ENCODE peak calls at places on chromosomes 12 and 14, in six cellular contexts. J is A549, L is HepG2, R is SK-N-SH, H is K562, Q is GM12878. Y is an unnamed sample.

GRCh38 chr12:23655112-23655511 is 294.4 kb downstream of the SOX5 start:
- DNase-seq in H (no peak), J (no peak), R (no peak), Q (no peak), L (no peak), Y (no peak)

GRCh38 chr14:90733139-90733808 is 83.0 kb downstream of the TTC7B start:
- DNase-seq in J (no peak), R (no peak), L (no peak), Q (no peak), H (no peak), Y (no peak)

GRCh38 chr14:103380719-103381377 is 4.4 kb upstream of the MARK3 start:
- DNase-seq in Q (no peak), H (no peak), L (no peak), R (no peak), J (no peak), Y (no peak)

GRCh38 chr12:96230646-96231045 is 36.5 kb downstream of the ELK3 start:
- DNase-seq in Q (no peak), H (no peak), J (no peak), R (no peak), L (no peak), Y (no peak)

GRCh38 chr12:108890208-108890607 is 10.3 kb downstream of the DAO start:
- DNase-seq in Q (no peak), H (peak; percentile 45), L (no peak), R (no peak), J (no peak), Y (peak; percentile 15)

GRCh38 chr12:18323159-18323558 is 61.8 kb downstream of the PIK3C2G start:
- DNase-seq in R (no peak), Q (no peak), L (no peak), J (no peak), H (no peak), Y (peak; percentile 52)

GRCh38 chr12:80142640-80143039 is 43.3 kb downstream of the OTOGL start:
- DNase-seq in J (no peak), R (no peak), L (no peak), Q (no peak), H (no peak), Y (no peak)

GRCh38 chr14:68789002-68789797 is 3.7 kb downstream of the ZFP36L1 start:
- DNase-seq in Q (no peak), H (peak; percentile 67), J (peak; percentile 45), R (peak; percentile 95), L (peak; percentile 75), Y (peak; percentile 74)

GRCh38 chr14:101950516-101951215 is 13.7 kb upstream of the DYNC1H1 start:
- DNase-seq in Q (no peak), J (no peak), H (no peak), L (no peak), R (no peak), Y (no peak)

GRCh38 chr14:54816450-54816849 is 86.2 kb downstream of the GCH1 start:
- DNase-seq in L (no peak), J (no peak), Q (no peak), H (no peak), R (peak; percentile 54), Y (no peak)

GRCh38 chr14:105165761-105166485 is 2.7 kb downstream of the JAG2 start:
- DNase-seq in R (no peak), Q (no peak), H (no peak), L (no peak), J (no peak), Y (no peak)

GRCh38 chr14:105168093-105168420 is 519 bp downstream of the JAG2 start:
- DNase-seq in L (no peak), J (no peak), H (peak; percentile 54), Q (no peak), R (peak; percentile 68), Y (no peak)

GRCh38 chr14:105165134-105165704 is 3.4 kb downstream of the JAG2 start:
- DNase-seq in H (no peak), L (no peak), J (no peak), Q (no peak), R (no peak), Y (no peak)

GRCh38 chr14:105167303-105168092 is 1.1 kb downstream of the JAG2 start:
- DNase-seq in H (peak; percentile 74), Q (no peak), R (peak; percentile 83), L (no peak), J (no peak), Y (no peak)

DNA sequence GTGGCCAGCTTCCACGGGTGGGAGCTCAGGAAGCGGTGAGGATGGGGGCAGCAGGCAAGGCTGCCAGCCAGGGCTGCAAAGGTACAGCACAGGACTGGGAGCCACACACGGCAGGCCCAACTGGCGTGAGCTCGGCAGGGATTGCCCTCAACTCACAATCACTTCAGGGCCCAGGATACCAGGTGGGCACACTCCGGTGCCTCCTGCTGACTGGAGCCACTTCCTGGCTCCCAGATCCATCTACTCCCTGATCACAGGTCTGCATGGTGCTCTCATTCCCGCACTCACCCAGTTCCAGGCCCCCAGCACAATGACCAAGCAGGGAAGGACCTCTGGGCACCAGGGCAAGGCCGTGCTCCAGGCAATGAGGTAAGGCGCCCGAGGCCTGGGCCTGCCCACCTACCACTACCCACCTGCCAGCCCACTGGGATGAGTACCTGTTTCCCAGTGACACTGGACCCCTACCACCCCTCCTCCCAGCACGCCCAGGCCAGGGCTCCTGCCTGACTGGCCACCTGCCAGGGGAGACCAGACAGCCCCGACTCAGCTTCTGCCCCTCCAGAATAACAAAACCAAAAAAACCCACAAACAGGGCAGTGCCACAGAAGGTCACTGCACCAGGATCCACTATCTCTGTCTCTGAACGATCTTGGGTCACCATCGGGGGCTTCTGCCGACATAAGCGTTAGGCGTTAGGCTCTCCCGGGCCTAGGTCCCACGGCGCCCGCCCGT is 1.8 kb downstream of the JAG2 start:
- DNase-seq in L (no peak), J (no peak), R (no peak), H (no peak), Q (no peak), Y (no peak)
- TF ChIP-seq SMC3 in L (no peak), J (no peak), R (no peak), H (no peak), Q (no peak), Y (no peak)

GRCh38 chr14:24422694-24423531 is 6.6 kb downstream of the CBLN3 start:
- DNase-seq in H (no peak), J (no peak), Q (no peak), L (no peak), R (no peak), Y (no peak)

GRCh38 chr14:24426912-24427536 is 2.4 kb downstream of the CBLN3 start:
- DNase-seq in R (no peak), Q (no peak), J (no peak), L (peak; percentile 81), H (no peak), Y (no peak)

GRCh38 chr14:24426150-24426911 is 3.1 kb downstream of the CBLN3 start:
- DNase-seq in L (no peak), R (no peak), J (no peak), Q (no peak), H (no peak), Y (no peak)

GRCh38 chr14:24427537-24428508 is 1.6 kb downstream of the CBLN3 start:
- DNase-seq in H (no peak), J (no peak), R (no peak), L (peak; percentile 47), Q (no peak), Y (no peak)

DNA sequence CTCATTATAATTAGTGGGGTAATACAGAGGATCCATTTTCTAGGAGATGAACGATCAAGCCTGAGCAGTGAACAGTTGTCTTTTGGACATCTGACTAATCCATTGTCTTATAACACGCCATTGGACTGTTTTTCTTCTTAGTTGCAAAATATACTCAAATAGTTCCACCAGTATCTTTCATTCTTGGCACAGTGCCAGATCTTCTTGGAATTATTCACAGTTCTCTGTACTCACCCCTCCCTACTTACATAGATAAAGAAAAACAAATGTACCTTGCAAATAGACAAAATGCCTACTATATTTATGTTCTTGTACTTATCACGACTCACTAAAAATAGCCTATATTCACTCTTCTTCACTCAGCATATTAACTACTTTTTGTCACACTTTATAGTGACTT is 3.8 kb downstream of the CBLN3 start:
- DNase-seq in Q (no peak), L (peak; percentile 63), R (no peak), J (no peak), H (peak; percentile 50), Y (peak; percentile 83)
- TF ChIP-seq SMC3 in Q (no peak), L (no peak), R (no peak), J (no peak), H (no peak), Y (no peak)

GRCh38 chr14:94009767-94010166 is 12.7 kb downstream of the CCDC197 start:
- DNase-seq in L (no peak), Q (peak; percentile 25), H (no peak), R (no peak), J (no peak), Y (peak; percentile 63)
- TF ChIP-seq SMC3 in L (no peak), Q (no peak), H (no peak), R (no peak), J (no peak), Y (no peak)

DNA sequence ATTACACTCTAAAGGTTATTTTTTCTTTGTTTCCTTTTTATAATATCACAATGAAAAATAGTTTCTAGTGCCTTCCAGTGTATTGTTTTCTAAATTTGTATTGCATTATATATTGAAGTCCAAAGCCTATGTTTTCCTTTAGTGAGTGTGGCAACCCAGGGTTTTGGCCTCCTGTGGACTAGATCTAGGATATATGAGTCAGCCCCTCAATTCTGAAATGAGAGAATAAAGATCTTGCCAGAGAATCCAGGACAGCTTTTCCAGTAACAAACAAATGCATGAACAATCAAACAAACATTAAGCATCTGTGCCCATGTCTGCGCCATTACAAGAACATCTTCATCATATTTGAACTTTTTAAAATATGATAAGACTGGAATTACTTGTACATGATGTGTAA is 70.7 kb upstream of the SSTR1 start:
- DNase-seq in J (no peak), L (no peak), R (no peak), Q (no peak), H (no peak), Y (peak; percentile 59)
- TF ChIP-seq SMC3 in J (no peak), L (no peak), R (no peak), Q (no peak), H (no peak), Y (no peak)